ENCODE peak calls at places on chromosomes 11 and 22, in nine cellular contexts. F is CD8-positive, alpha-beta memory T cell; O is activated CD4-positive, CD25-positive, alpha-beta regulatory T cell; U is colonic mucosa; Z is CD8-positive, alpha-beta T cell; B is neural progenitor cell; J is D721Med; K is activated naive CD4-positive, alpha-beta T cell treated with anti-CD3 and anti-CD28 coated beads, Interleukin-2, amount 10 ng/mL, durations not matched to agents 7 days and 5 days; C is stimulated activated CD4-positive, alpha-beta T cell treated with anti-CD3 and anti-CD28 coated beads, Interleukin-4, amount 100 ng/mL, for 24 hours. H is an unnamed sample.

GRCh38 chr11:65862191-65862735 is 2.0 kb downstream of the MUS81 start:
- DNase-seq in F (no peak), O (no peak), U (no peak), Z (no peak), B (peak), J (no peak), K (no peak), C (no peak), H (peak)

GRCh38 chr11:34558211-34558610 is 44.6 kb upstream of the ELF5 start:
- DNase-seq in F (no peak), O (no peak), U (no peak), Z (no peak), B (no peak), J (no peak), K (no peak), C (no peak), H (no peak)

GRCh38 chr22:33524511-33525270 is 395.6 kb downstream of the LARGE1 start:
- DNase-seq in F (no peak), O (no peak), U (no peak), Z (no peak), B (no peak), J (no peak), K (no peak), C (no peak), H (no peak)

GRCh38 chr11:65988791-65989592 is 13.0 kb downstream of the EIF1AD start:
- DNase-seq in F (peak), O (peak), U (peak), Z (peak), B (peak), J (peak), K (peak), C (peak), H (peak)

GRCh38 chr22:41358927-41359326 is 22.8 kb upstream of the TEF start:
- DNase-seq in F (no peak), O (no peak), U (no peak), Z (no peak), B (no peak), J (no peak), K (no peak), C (no peak), H (no peak)

GRCh38 chr11:12189543-12190235 is 79.3 kb downstream of the MICAL2 start:
- DNase-seq in F (peak), O (no peak), U (no peak), Z (peak), B (no peak), J (no peak), K (peak), C (peak), H (no peak)

GRCh38 chr22:39469681-39470461 is 13.1 kb downstream of the MGAT3 start:
- DNase-seq in F (no peak), O (no peak), U (peak), Z (no peak), B (peak), J (no peak), K (no peak), C (no peak), H (no peak)

GRCh38 chr11:69867076-69868002 is 48.1 kb upstream of the FGF3 start:
- DNase-seq in F (no peak), O (no peak), U (no peak), Z (no peak), B (no peak), J (no peak), K (no peak), C (no peak), H (peak)

GRCh38 chr11:10019906-10020682 is 273.9 kb downstream of the SBF2 start:
- DNase-seq in F (no peak), O (no peak), U (peak), Z (no peak), B (no peak), J (no peak), K (no peak), C (no peak), H (no peak)

GRCh38 chr11:67022341-67022933 is 497 bp upstream of the SYT12 start:
- DNase-seq in F (no peak), O (no peak), U (peak), Z (no peak), B (no peak), J (no peak), K (no peak), C (no peak), H (peak)

GRCh38 chr22:49838771-49839717 is 11.4 kb upstream of the BRD1 start:
- DNase-seq in F (peak), O (peak), U (peak), Z (peak), B (peak), J (no peak), K (peak), C (peak), H (no peak)

GRCh38 chr22:25970996-25971811 is 198.1 kb upstream of the SEZ6L start:
- DNase-seq in F (no peak), O (no peak), U (no peak), Z (no peak), B (peak), J (no peak), K (no peak), C (no peak), H (no peak)

GRCh38 chr22:40728731-40729189 is 49.5 kb downstream of the MCHR1 start:
- DNase-seq in F (peak), O (peak), U (no peak), Z (peak), B (no peak), J (no peak), K (peak), C (peak), H (no peak)

GRCh38 chr11:84468255-84468654 is 1158.9 kb downstream of the DLG2 start:
- DNase-seq in F (no peak), O (no peak), U (no peak), Z (no peak), B (peak), J (no peak), K (no peak), C (no peak), H (no peak)

GRCh38 chr11:134853972-134854371 is 441.9 kb upstream of the B3GAT1 start:
- DNase-seq in F (no peak), O (no peak), U (no peak), Z (no peak), B (no peak), J (no peak), K (peak), C (no peak), H (no peak)

GRCh38 chr22:19668748-19669147 is 45.6 kb upstream of the SEPTIN5 start:
- DNase-seq in F (no peak), O (no peak), U (no peak), Z (no peak), B (no peak), J (no peak), K (no peak), C (no peak), H (no peak)

GRCh38 chr11:110148775-110149744 is 55.9 kb downstream of the ZC3H12C start:
- DNase-seq in F (no peak), O (no peak), U (no peak), Z (no peak), B (no peak), J (no peak), K (no peak), C (no peak), H (no peak)

GRCh38 chr11:1529774-1530173 is 42.3 kb downstream of the DUSP8 start:
- DNase-seq in F (no peak), O (no peak), U (no peak), Z (no peak), B (no peak), J (no peak), K (no peak), C (no peak), H (no peak)

GRCh38 chr11:3867209-3868071 is 12.0 kb downstream of the STIM1 start:
- DNase-seq in F (no peak), O (no peak), U (no peak), Z (no peak), B (no peak), J (no peak), K (peak), C (no peak), H (peak)

H was measured in left lobe of liver.